ENCODE peak calls at places on chromosome 22, in four cellular contexts. P is HFFc6, A is mesothelial cell of epicardium, V is heart right ventricle. H is an unnamed sample.

GRCh38 chr22:39519681-39520053 is 695 bp upstream of the ATF4 start:
- DNase-seq in P (no peak), A (no peak), V (peak; percentile 65), H (no peak)

GRCh38 chr22:29520851-29521250 is 32.7 kb downstream of the THOC5 start:
- DNase-seq in A (no peak), V (no peak), P (peak; percentile 89), H (no peak)

GRCh38 chr22:44917372-44918165 is 92.2 kb downstream of the PHF21B start:
- DNase-seq in A (no peak), V (no peak), P (no peak), H (no peak)

GRCh38 chr22:46501701-46502100 is 35.7 kb downstream of the CELSR1 start:
- DNase-seq in A (no peak), V (no peak), P (peak; percentile 67), H (no peak)

GRCh38 chr22:41429232-41429945 is 17.2 kb downstream of the TOB2 start:
- DNase-seq in A (no peak), V (no peak), P (no peak), H (no peak)

GRCh38 chr22:40418366-40419201 is 48.2 kb downstream of the SGSM3 start:
- DNase-seq in V (no peak), A (no peak), P (no peak), H (no peak)

GRCh38 chr22:30876925-30877553 is 91.5 kb downstream of the MORC2 start:
- DNase-seq in V (peak; percentile 49), A (peak; percentile 55), P (no peak), H (no peak)

GRCh38 chr22:50699001-50699753 is 26.6 kb downstream of the SHANK3 start:
- DNase-seq in A (no peak), P (no peak), V (no peak), H (no peak)

GRCh38 chr22:39349967-39350802 is at the start of gene SYNGR1:
- DNase-seq in A (peak; percentile 57), P (no peak), V (peak; percentile 34), H (peak; percentile 45)

GRCh38 chr22:48888466-48889208 is 939.0 kb downstream of the BRD1 start:
- DNase-seq in A (peak; percentile 19), P (no peak), V (no peak), H (no peak)

GRCh38 chr22:49129736-49130135 is 697.9 kb downstream of the BRD1 start:
- DNase-seq in V (no peak), A (no peak), P (no peak), H (no peak)

DNA sequence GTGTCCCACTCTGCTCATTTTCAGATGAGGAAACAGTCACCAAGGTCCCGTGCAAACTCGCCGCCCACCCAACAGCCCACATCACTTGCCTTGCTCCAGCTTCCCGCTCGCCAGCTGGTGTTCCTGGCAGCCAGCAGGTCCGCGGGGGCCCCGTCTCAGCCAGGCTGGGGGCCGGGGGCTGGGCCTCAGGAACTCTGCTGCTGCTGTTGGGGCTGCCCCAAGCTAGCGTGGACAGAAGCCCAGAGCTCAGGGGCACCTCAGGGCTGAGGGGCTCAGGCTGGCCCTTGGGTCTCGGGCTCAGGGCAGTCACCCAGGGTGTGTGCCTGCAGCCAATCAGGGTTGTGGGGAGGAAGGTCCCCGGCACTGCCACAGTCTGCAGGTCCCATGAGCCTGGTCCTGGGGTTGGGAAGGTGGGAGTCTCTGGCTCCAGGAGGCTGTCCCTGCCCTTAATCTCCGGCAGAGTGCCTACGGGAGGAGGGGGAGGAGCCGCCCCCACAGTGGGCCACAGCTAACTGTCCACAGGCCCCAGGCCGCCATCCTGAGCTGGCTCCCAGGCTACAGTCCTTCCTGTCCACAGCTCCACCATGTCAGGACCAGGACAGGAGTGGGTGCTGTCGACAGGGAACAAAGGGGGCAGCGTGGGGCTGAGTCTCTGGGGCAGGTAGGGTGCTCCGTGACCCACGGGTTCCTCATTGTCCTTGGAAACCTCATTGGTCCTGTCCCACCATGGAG is 65.2 kb downstream of the ARFGAP3 start:
- DNase-seq in P (no peak), V (peak; percentile 61), A (no peak), H (no peak)
- TF ChIP-seq CTCF in P (no peak), V (no peak), A (no peak), H (no peak)

GRCh38 chr22:24270556-24271405 is at the start of gene SPECC1L:
- DNase-seq in A (peak; percentile 97), V (peak; percentile 95), P (peak; percentile 88), H (peak; percentile 94)
- TF ChIP-seq CTCF in A (no peak), V (no peak), P (peak; percentile 41), H (peak; percentile 6)

GRCh38 chr22:24951942-24952836 is at the start of gene KIAA1671:
- DNase-seq in A (peak; percentile 96), P (peak; percentile 23), V (peak; percentile 91), H (peak; percentile 98)
- TF ChIP-seq CTCF in A (peak; percentile 91), P (peak; percentile 88), V (peak; percentile 95), H (peak; percentile 89)

DNA sequence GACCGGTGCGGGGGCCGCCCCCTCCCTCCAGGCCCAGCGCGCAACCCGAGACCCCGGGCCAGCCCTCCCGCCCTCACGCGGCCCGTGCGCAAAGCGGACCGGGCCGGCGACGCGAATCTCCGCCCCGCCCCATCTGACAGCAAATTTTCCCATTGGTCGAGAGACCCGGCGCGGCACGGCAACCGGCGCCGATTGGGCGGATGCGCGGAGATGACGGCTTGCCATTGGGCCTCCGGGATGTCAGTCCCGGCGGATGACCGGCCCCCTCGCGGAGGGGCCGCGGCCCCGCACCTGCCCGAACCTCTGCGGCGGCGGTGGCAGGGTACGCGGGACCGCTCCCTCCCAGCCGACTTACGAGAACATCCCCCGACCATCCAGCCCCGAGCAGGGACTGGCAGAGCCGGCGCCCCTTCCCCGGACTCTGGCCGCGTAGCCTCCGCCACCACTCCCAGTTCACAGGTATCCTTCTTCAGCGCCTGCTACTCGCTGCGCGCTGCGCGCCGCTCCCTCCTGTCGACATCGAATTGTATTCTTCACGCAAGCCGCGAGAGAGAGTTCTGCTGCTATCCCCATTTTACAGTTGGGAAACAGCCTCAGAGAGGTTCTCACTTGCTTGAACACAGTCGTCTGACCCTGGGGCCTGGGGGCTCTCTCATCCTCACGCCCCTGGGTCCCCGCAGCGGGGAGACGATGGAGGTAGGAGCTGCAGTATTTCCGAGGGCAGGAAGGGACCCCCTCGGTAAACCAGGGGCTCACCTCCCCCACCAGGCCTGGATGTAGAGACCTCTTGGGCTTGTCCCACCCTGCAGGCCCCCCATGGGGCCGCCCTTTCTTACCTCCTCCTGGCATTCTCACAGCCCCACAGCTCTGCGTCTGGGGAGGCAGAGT is at the start of gene ARVCF:
- DNase-seq in A (peak; percentile 96), P (peak; percentile 82), V (peak; percentile 94), H (peak; percentile 87)
- TF ChIP-seq CTCF in A (peak; percentile 42), P (peak; percentile 47), V (peak; percentile 16), H (peak; percentile 19)

DNA sequence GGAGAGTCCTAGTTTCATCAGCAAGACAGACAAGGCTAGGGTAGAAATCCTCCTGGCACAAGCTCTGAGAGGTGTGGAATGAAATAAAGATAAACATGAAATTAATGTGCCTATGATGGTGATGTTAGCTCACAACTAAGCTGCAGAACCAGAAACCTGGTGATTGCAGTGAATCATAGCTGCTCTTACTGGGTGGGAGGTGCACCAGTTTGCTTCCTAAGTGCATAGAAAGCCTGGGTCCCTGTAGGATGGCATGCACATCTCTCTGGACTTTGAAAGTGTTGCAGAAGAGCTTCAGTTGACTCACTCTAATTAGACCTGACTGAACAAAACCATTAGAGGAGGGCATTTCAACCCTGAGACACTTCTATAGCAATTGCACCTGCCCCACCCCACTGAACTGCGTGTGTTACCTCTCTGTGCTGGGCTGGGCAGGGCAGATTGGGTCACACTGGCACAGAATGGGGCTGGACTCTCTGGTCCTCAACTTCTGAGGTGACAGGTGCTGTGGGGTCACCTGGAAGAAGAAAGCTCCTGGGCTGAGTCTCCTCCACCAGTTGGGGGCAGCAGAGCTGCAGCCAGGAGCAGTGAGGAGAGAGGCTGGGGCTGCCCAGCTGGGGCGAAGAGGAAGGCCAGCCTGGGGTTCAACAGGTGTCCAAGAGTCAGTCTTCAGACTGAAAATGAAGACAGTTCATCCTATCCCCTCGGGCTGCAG is 57.9 kb downstream of the GGTLC2 start:
- DNase-seq in A (no peak), P (no peak), V (no peak), H (peak; percentile 20)
- TF ChIP-seq CTCF in A (no peak), P (peak; percentile 56), V (no peak), H (peak; percentile 64)

H was measured in progenitor cell of endocrine pancreas.